ENCODE peak calls at places on chromosome X, in six cellular contexts. V, I, F, T, N and S are unnamed samples.

GRCh38 chrX:13520931-13521330 is 48.5 kb upstream of the EGFL6 start:
- DNase-seq in F (no peak), V (peak), T (no peak), N (peak), I (no peak), S (peak)

GRCh38 chrX:116863029-116863428 is 400.3 kb upstream of the CT83 start:
- DNase-seq in F (no peak), N (no peak), I (no peak), V (no peak), T (no peak), S (no peak)

GRCh38 chrX:54785901-54786300 is 12.2 kb downstream of the ITIH6 start:
- DNase-seq in I (no peak), V (peak), N (peak), F (peak), T (no peak), S (peak)

GRCh38 chrX:70141373-70141772 is 8.1 kb downstream of the IGBP1 start:
- DNase-seq in F (no peak), I (no peak), V (no peak), N (no peak), T (no peak), S (no peak)

GRCh38 chrX:84144281-84144680 is 43.7 kb downstream of the RPS6KA6 start:
- DNase-seq in I (no peak), F (no peak), T (no peak), N (no peak), V (no peak), S (no peak)

GRCh38 chrX:7120578-7121219 is 26.8 kb upstream of the STS start:
- DNase-seq in V (peak), I (no peak), F (peak), N (peak), T (no peak), S (no peak)

GRCh38 chrX:72367524-72367923 is 61.8 kb upstream of the CITED1 start:
- DNase-seq in N (no peak), F (no peak), T (no peak), V (no peak), I (no peak), S (no peak)

GRCh38 chrX:10444204-10444603 is 176.2 kb downstream of the MID1 start:
- DNase-seq in T (no peak), V (peak), F (no peak), N (no peak), I (no peak), S (no peak)

GRCh38 chrX:2801223-2801622 is 27.5 kb upstream of the GYG2 start:
- DNase-seq in V (no peak), I (no peak), F (no peak), N (no peak), T (no peak), S (no peak)

GRCh38 chrX:1673337-1673736 is 58.5 kb downstream of the ASMT start:
- DNase-seq in T (no peak), F (peak), I (no peak), V (peak), N (peak), S (peak)

GRCh38 chrX:154368630-154369452 is 5.6 kb downstream of the FLNA start:
- DNase-seq in F (peak), N (peak), I (peak), T (peak), V (peak), S (peak)

DNA sequence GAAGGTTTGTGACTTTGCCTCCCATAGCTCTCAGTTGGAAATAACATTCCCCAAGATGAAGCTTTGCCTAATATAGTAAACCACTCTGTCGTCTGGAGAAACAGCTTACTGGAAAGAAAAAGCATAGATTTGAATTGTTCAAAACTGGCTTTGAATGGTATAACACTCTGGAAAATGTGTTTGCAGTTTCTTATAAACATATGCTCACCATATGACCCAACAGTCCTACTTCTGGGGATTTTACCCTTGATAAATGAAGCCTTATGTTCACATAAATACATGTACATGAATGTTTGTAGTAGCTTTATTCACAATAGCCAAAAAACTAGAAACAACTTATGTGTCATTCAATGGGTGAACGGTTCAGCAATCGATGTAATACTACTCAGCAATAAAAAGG is 10.2 kb downstream of the VEGFD start:
- DNase-seq in I (no peak), T (no peak), F (no peak), V (no peak), N (no peak), S (peak)
- TF ChIP-seq CTCF in I (no peak), T (no peak), F (no peak), V (no peak), N (no peak), S (no peak)

DNA sequence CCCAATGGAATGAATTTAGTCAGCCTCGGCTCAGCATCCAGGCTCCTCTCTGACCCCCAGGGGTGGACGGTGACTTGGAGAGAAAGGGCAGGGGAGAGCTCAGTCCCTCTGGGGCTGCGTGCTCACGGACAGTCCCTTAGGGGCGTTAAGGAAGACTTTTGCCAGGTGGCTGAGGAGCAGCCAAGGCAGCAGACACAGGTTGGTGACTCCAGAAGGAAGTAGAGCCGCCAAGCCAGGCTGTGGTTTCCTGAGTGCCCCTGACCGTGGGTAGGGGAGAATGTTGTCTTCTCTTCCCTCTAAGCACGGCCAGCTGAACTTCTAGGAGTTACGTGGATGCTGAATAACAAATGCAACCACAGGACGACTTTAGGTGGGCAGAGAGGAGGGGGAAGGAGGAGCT is 91.1 kb upstream of the MTM1 start:
- DNase-seq in V (no peak), F (no peak), T (no peak), N (no peak), I (no peak), S (no peak)
- H3K4me3 ChIP-seq in V (no peak), F (no peak), T (no peak), N (no peak), I (no peak), S (no peak)

DNA sequence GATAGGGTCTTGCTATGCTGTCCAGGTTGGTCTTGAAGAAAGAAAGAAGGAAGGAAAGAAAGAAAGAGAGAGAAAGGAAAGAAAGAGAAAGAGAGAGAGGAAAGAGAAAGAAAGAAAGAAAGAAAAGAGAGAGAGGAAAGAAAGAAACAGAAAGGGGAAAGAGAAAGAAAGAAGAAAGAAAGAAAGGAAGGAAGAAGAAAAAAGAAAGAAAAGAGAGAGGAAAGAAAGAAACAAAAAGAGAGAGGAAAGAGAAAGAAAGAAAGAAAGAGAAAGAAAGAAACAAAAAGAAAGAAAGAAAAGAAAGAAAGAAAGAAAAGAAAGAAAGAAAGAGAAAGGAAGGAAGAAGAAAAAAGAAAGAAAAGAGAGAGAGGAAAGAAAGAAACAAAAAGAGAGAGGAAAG is 95.8 kb upstream of the SHOX start:
- DNase-seq in T (no peak), I (no peak), F (no peak), V (no peak), N (no peak), S (no peak)
- TF ChIP-seq CTCF in T (no peak), I (no peak), F (no peak), V (no peak), N (no peak), S (no peak)

GRCh38 chrX:47628980-47629379 is 750 bp downstream of the CFP start:
- DNase-seq in F (no peak), N (no peak), V (no peak), T (no peak), I (no peak), S (no peak)

GRCh38 chrX:47631676-47632075 is 1.9 kb upstream of the CFP start:
- DNase-seq in N (no peak), F (no peak), T (no peak), V (no peak), I (no peak), S (no peak)

GRCh38 chrX:47632664-47633063 is 2.9 kb upstream of the CFP start:
- DNase-seq in T (no peak), V (no peak), I (no peak), F (no peak), N (no peak), S (no peak)

GRCh38 chrX:47625365-47625764 is 4.4 kb downstream of the CFP start:
- DNase-seq in V (no peak), N (no peak), I (no peak), T (no peak), F (no peak), S (no peak)

GRCh38 chrX:47629419-47630210 is at the start of gene CFP:
- DNase-seq in I (no peak), V (no peak), F (no peak), N (no peak), T (no peak), S (no peak)
- H3K4me3 ChIP-seq in I (no peak), V (no peak), F (no peak), N (no peak), T (no peak), S (no peak)